ENCODE peak calls at places on chromosomes 16 and 17, in five cellular contexts. C, T, Z, P and K are unnamed samples.
A peak's percentile ranks its signal among the peaks of the same experiment; 100 is the strongest.

GRCh38 chr16:85172465-85173071 is 60.3 kb upstream of the CIBAR2 start:
- DNase-seq in P (no peak), T (peak; percentile 59), Z (no peak), C (no peak), K (peak; percentile 63)

GRCh38 chr16:88458039-88458772 is 5.1 kb downstream of the ZFPM1 start:
- DNase-seq in P (no peak), Z (no peak), C (no peak), T (no peak), K (peak; percentile 22)

GRCh38 chr17:15273141-15273793 is 8.1 kb upstream of the PMP22 start:
- DNase-seq in C (peak; percentile 90), T (no peak), Z (peak; percentile 98), P (peak; percentile 97), K (peak; percentile 97)

GRCh38 chr17:51322390-51323029 is 62.2 kb downstream of the UTP18 start:
- DNase-seq in Z (peak; percentile 57), C (no peak), T (no peak), P (peak; percentile 54), K (peak; percentile 14)

GRCh38 chr16:56301391-56301850 is 110.1 kb downstream of the GNAO1 start:
- DNase-seq in P (peak; percentile 43), Z (peak; percentile 51), T (no peak), C (no peak), K (peak; percentile 74)

GRCh38 chr17:34886831-34887230 is 74.4 kb downstream of the CCT6B start:
- DNase-seq in Z (no peak), C (no peak), P (no peak), T (no peak), K (no peak)

GRCh38 chr17:48954300-48954755 is 9.7 kb upstream of the SNF8 start:
- DNase-seq in Z (peak; percentile 86), C (no peak), P (peak; percentile 73), T (no peak), K (peak; percentile 77)

GRCh38 chr17:36846410-36847292 is 90.6 kb upstream of the LHX1 start:
- DNase-seq in T (no peak), Z (no peak), P (no peak), C (no peak), K (no peak)

GRCh38 chr16:53142823-53143568 is 88.2 kb downstream of the CHD9 start:
- DNase-seq in Z (peak; percentile 35), T (no peak), P (peak; percentile 31), C (no peak), K (peak; percentile 74)

GRCh38 chr17:5355416-5356129 is 63.9 kb downstream of the NUP88 start:
- DNase-seq in P (peak; percentile 29), Z (peak; percentile 32), T (no peak), C (no peak), K (peak; percentile 41)

GRCh38 chr17:64063766-64064224 is 43.4 kb upstream of the ICAM2 start:
- DNase-seq in C (no peak), T (peak; percentile 82), Z (peak; percentile 63), P (peak; percentile 37), K (peak; percentile 46)

DNA sequence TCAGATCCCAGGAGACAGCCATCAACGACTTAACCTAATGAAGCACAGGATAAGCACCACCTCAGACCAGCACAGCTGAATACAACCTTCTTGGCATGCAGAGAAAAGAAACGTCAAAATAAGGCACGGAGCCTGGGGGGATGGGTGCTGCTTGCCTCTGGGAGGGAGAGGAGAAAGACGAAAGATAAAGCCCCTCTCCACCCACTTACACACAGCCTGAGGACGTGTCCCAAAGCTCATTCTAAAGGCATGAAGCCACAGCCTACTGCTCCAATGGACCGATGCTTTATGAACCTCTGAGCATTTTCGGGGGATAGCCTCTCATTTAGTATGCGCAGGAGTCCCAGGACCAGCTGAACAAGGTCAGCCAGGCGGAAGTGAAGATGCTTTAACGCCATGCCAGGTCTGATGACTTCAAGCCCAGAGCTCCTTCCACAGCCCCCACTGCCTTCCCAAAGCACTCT is 31.1 kb downstream of the ST3GAL2 start:
- DNase-seq in C (no peak), T (no peak), P (no peak), Z (no peak), K (no peak)
- H3K4me3 ChIP-seq in C (no peak overlapping the region), T (no peak overlapping the region), P (no peak overlapping the region), Z (no peak overlapping the region), K (no peak overlapping the region)

DNA sequence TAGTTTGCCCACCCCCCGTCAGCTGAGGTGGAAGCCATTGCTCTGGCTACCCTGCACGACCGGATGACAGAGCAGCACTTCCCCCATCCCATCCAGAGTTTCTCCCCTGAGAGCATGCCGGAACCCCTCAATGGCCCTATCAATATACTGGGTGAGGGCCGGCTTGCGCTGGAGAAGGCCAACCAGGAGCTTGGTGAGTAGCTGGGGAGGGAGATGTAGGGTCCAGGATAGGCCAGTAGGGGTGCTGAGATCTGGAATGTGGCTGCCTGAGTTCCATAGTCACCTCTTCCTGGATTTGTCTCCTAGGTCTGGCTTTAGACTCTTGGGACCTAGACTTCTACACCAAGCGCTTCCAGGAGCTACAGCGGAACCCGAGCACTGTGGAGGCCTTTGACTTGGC is 6.4 kb downstream of the PFAS start:
- DNase-seq in T (no peak), P (no peak), Z (peak; percentile 10), C (no peak), K (no peak)
- TF ChIP-seq CTCF in T (no peak), P (peak; percentile 10), Z (peak; percentile 28), C (peak; percentile 6), K (no peak)

DNA sequence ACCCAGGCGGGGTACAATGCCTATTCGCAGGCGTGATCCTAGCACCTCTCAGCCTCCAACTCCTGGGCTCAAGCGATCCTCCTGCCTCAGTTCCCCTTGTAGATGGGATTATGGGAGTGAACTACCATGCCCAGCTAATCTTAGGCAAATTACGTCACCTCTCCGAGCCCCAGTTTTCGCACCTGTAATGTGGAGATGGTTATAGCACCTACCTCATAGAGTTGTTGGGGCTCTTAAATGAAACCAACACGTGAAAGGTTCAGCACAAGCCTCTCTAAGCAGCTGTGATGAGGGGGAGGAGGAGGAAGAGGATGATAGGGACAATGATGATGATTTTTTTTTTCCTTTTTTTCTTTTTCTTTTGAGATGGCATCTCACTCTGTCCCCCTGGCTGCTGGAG is 59.9 kb downstream of the ABR start:
- DNase-seq in Z (no peak), T (no peak), P (no peak), C (no peak), K (no peak)
- H3K4me3 ChIP-seq in Z (no peak overlapping the region), T (no peak overlapping the region), P (no peak overlapping the region), C (no peak overlapping the region), K (no peak overlapping the region)

GRCh38 chr17:76889323-76889722 is 21.1 kb downstream of the MGAT5B start:
- DNase-seq in T (no peak), P (no peak), C (no peak), Z (no peak), K (no peak)

GRCh38 chr17:76886395-76886794 is 18.2 kb downstream of the MGAT5B start:
- DNase-seq in T (no peak), Z (no peak), P (no peak), C (no peak), K (no peak)

GRCh38 chr17:76888661-76889060 is 20.5 kb downstream of the MGAT5B start:
- DNase-seq in Z (no peak), P (no peak), C (no peak), T (no peak), K (no peak)

GRCh38 chr17:76884995-76885896 is 17.0 kb downstream of the MGAT5B start:
- DNase-seq in C (no peak), T (no peak), Z (no peak), P (no peak), K (no peak)

GRCh38 chr17:76887809-76888208 is 19.6 kb downstream of the MGAT5B start:
- DNase-seq in P (no peak), T (no peak), Z (no peak), C (no peak), K (no peak)
- TF ChIP-seq CTCF in P (peak; percentile 4), T (no peak), Z (peak; percentile 28), C (peak; percentile 26), K (peak; percentile 16)